ENCODE peak calls at places on chromosomes 2 and 18, in four cellular contexts. L, N, D and B are unnamed samples.

GRCh38 chr2:216596986-216597509 is 36.2 kb upstream of the IGFBP2 start:
- DNase-seq in D (no peak), N (no peak), L (no peak), B (no peak)

GRCh38 chr2:121015971-121016485 is 269.0 kb downstream of the TFCP2L1 start:
- DNase-seq in N (no peak), L (no peak), D (no peak), B (no peak)

GRCh38 chr2:3641841-3642421 is 16.1 kb upstream of the ALLC start:
- DNase-seq in L (no peak), D (peak), N (no peak), B (no peak)

GRCh38 chr2:169716229-169716886 is 17.3 kb upstream of the KLHL23 start:
- DNase-seq in N (no peak), D (no peak), L (no peak), B (no peak)

GRCh38 chr2:140998577-140998976 is 1132.2 kb downstream of the LRP1B start:
- DNase-seq in L (no peak), N (no peak), D (no peak), B (no peak)

GRCh38 chr2:23760746-23761145 is 166.2 kb downstream of the ATAD2B start:
- DNase-seq in D (no peak), L (peak), N (no peak), B (no peak)

GRCh38 chr2:36446258-36446657 is 90.7 kb downstream of the CRIM1 start:
- DNase-seq in N (no peak), D (no peak), L (no peak), B (no peak)

GRCh38 chr2:208426414-208426813 is 19.8 kb downstream of the PTH2R start:
- DNase-seq in N (no peak), D (no peak), L (no peak), B (no peak)

GRCh38 chr2:191114403-191114886 is 36.3 kb downstream of the STAT4 start:
- DNase-seq in N (peak), L (peak), D (no peak), B (no peak)

GRCh38 chr2:198309673-198310280 is 505.4 kb downstream of the PLCL1 start:
- DNase-seq in L (peak), N (peak), D (peak), B (no peak)

GRCh38 chr2:238446371-238446770 is 19.6 kb downstream of the ASB1 start:
- DNase-seq in D (no peak), L (no peak), N (no peak), B (no peak)

GRCh38 chr18:69400253-69400975 is at the start of gene DOK6:
- DNase-seq in L (peak), N (no peak), D (peak), B (no peak)

GRCh38 chr2:60746318-60746717 is 9.8 kb upstream of the PAPOLG start:
- DNase-seq in D (peak), N (no peak), L (no peak), B (no peak)

GRCh38 chr2:40190457-40190856 is 261.4 kb downstream of the SLC8A1 start:
- DNase-seq in L (no peak), N (no peak), D (no peak), B (no peak)

GRCh38 chr2:16674154-16674553 is 8.5 kb upstream of the CYRIA start:
- DNase-seq in L (no peak), N (no peak), D (no peak), B (no peak)

GRCh38 chr2:236744316-236745105 is 174.9 kb downstream of the ACKR3 start:
- DNase-seq in N (no peak), L (peak), D (no peak), B (no peak)

GRCh38 chr2:73830871-73831401 is 2.2 kb downstream of the STAMBP start:
- DNase-seq in N (no peak), D (no peak), L (peak), B (no peak)

GRCh38 chr18:28178720-28179119 is 1.8 kb upstream of the CDH2 start:
- DNase-seq in N (no peak), D (no peak), L (peak), B (no peak)

GRCh38 chr2:11071207-11071606 is 84.1 kb upstream of the SLC66A3 start:
- DNase-seq in L (no peak), D (peak), N (no peak), B (no peak)

GRCh38 chr18:11047156-11047555 is 102.2 kb downstream of the PIEZO2 start:
- DNase-seq in D (peak), N (no peak), L (no peak), B (no peak)

GRCh38 chr2:57880446-57880845 is 166.2 kb upstream of the VRK2 start:
- DNase-seq in D (no peak), N (no peak), L (no peak), B (no peak)

GRCh38 chr18:6086731-6087130 is 191.4 kb upstream of the TMEM200C start:
- DNase-seq in N (no peak), D (no peak), L (peak), B (no peak)

GRCh38 chr2:177617849-177618248 is 225.3 kb downstream of the AGPS start:
- DNase-seq in D (no peak), N (peak), L (no peak), B (no peak)

GRCh38 chr2:218701806-218702205 is 8.8 kb upstream of the TTLL4 start:
- DNase-seq in N (no peak), L (no peak), D (no peak), B (no peak)

GRCh38 chr2:227615906-227616305 is 1.3 kb upstream of the SCYGR3 start:
- DNase-seq in N (no peak), L (no peak), D (no peak), B (no peak)

GRCh38 chr18:76518543-76519155 is 23.6 kb upstream of the ZNF516 start:
- DNase-seq in D (peak), L (no peak), N (no peak), B (no peak)

GRCh38 chr2:173972636-173973035 is 7.5 kb upstream of the SP3 start:
- DNase-seq in N (no peak), D (no peak), L (peak), B (no peak)

GRCh38 chr2:44286884-44287638 is 11.8 kb downstream of the SLC3A1 start:
- DNase-seq in N (no peak), L (peak), D (no peak), B (no peak)

GRCh38 chr18:23719634-23720201 is 30.5 kb downstream of the LAMA3 start:
- DNase-seq in L (peak), N (no peak), D (peak), B (no peak)